ENCODE peak calls at places on chromosome 12, in five cellular contexts. O, S, P, I and G are unnamed samples.

GRCh38 chr12:69024413-69024812 is 91.4 kb upstream of the CPM start:
- DNase-seq in P (peak), I (no peak), S (peak), O (no peak), G (no peak)

GRCh38 chr12:19196959-19197630 is 67.6 kb downstream of the PLEKHA5 start:
- DNase-seq in S (no peak), I (no peak), O (no peak), P (no peak), G (no peak)

GRCh38 chr12:41011939-41012338 is 176.2 kb upstream of the PDZRN4 start:
- DNase-seq in I (no peak), S (no peak), O (no peak), P (peak), G (no peak)

GRCh38 chr12:3962661-3963483 is 89.7 kb upstream of the PARP11 start:
- DNase-seq in I (no peak), P (no peak), O (no peak), S (no peak), G (no peak)

GRCh38 chr12:48800457-48800856 is 11.6 kb upstream of the ADCY6 start:
- DNase-seq in P (no peak), S (no peak), O (no peak), I (no peak), G (no peak)

GRCh38 chr12:83197483-83197914 is 510.8 kb downstream of the TMTC2 start:
- DNase-seq in O (no peak), S (no peak), P (no peak), I (no peak), G (no peak)

GRCh38 chr12:109764776-109765492 is 51.3 kb downstream of the FAM222A start:
- DNase-seq in O (no peak), I (no peak), S (no peak), P (no peak), G (no peak)

GRCh38 chr12:93025145-93026103 is 96.3 kb upstream of the EEA1 start:
- DNase-seq in I (no peak), S (peak), O (no peak), P (peak), G (peak)

GRCh38 chr12:19153396-19153795 is 23.9 kb downstream of the PLEKHA5 start:
- DNase-seq in P (no peak), O (no peak), I (no peak), S (no peak), G (no peak)

GRCh38 chr12:12572659-12573058 is 10.0 kb upstream of the DUSP16 start:
- DNase-seq in S (no peak), O (no peak), I (no peak), P (no peak), G (no peak)

GRCh38 chr12:119802472-119802871 is 74.6 kb downstream of the CIT start:
- DNase-seq in I (no peak), S (no peak), P (no peak), O (peak), G (no peak)

GRCh38 chr12:57530396-57531142 is 7.9 kb downstream of the MBD6 start:
- DNase-seq in S (no peak), I (no peak), P (no peak), O (no peak), G (no peak)

GRCh38 chr12:90020006-90020405 is 311.4 kb upstream of the ATP2B1 start:
- DNase-seq in S (no peak), P (no peak), O (no peak), I (no peak), G (no peak)

GRCh38 chr12:29131539-29131938 is 17.5 kb upstream of the FAR2 start:
- DNase-seq in I (no peak), P (no peak), S (no peak), O (no peak), G (no peak)

GRCh38 chr12:46133751-46134150 is 135.1 kb downstream of the SLC38A1 start:
- DNase-seq in I (no peak), P (peak), S (no peak), O (no peak), G (no peak)

GRCh38 chr12:59149995-59150642 is 229.8 kb upstream of the LRIG3 start:
- DNase-seq in P (peak), O (no peak), S (peak), I (no peak), G (peak)

GRCh38 chr12:12265571-12266388 is 1.1 kb downstream of the LRP6 start:
- DNase-seq in S (peak), O (no peak), I (no peak), P (peak), G (no peak)

GRCh38 chr12:83841620-83842019 is 1071.0 kb downstream of the SLC6A15 start:
- DNase-seq in O (no peak), S (no peak), P (no peak), I (no peak), G (no peak)

GRCh38 chr12:3810016-3810370 is 57.1 kb upstream of the CRACR2A start:
- DNase-seq in P (no peak), S (no peak), I (no peak), O (no peak), G (no peak)

GRCh38 chr12:93098077-93098476 is 169.0 kb upstream of the EEA1 start:
- DNase-seq in I (peak), O (peak), P (peak), S (peak), G (peak)

GRCh38 chr12:3697311-3697870 is 55.5 kb downstream of the CRACR2A start:
- DNase-seq in O (no peak), P (no peak), I (no peak), S (no peak), G (no peak)

GRCh38 chr12:14952295-14952995 is 9.0 kb downstream of the ARHGDIB start:
- DNase-seq in P (peak), S (peak), O (no peak), I (no peak), G (no peak)

GRCh38 chr12:53770281-53770680 is 18.5 kb upstream of the CISTR start:
- DNase-seq in O (no peak), P (peak), I (no peak), S (peak), G (no peak)

GRCh38 chr12:85007836-85008235 is 28.2 kb downstream of the TSPAN19 start:
- DNase-seq in P (peak), S (no peak), O (no peak), I (no peak), G (no peak)

GRCh38 chr12:5912437-5913334 is 32.4 kb downstream of the ANO2 start:
- DNase-seq in P (peak), O (no peak), S (peak), I (peak), G (no peak)

GRCh38 chr12:14416658-14417057 is 51.2 kb downstream of the ATF7IP start:
- DNase-seq in S (peak), P (peak), I (no peak), O (no peak), G (no peak)

GRCh38 chr12:89856431-89856830 is 147.8 kb upstream of the ATP2B1 start:
- DNase-seq in P (no peak), S (no peak), O (no peak), I (no peak), G (peak)

GRCh38 chr12:39958377-39958776 is 147.5 kb downstream of the SLC2A13 start:
- DNase-seq in O (no peak), I (peak), S (peak), P (peak), G (no peak)

GRCh38 chr12:81146228-81147225 is 68.6 kb downstream of the ACSS3 start:
- DNase-seq in O (no peak), I (no peak), S (no peak), P (no peak), G (no peak)

GRCh38 chr12:107986183-107986582 is 142.9 kb upstream of the WSCD2 start:
- DNase-seq in P (no peak), O (no peak), S (no peak), I (no peak), G (no peak)

GRCh38 chr12:23949212-23950010 is at the start of gene SOX5:
- DNase-seq in O (peak), S (no peak), P (peak), I (peak), G (no peak)

GRCh38 chr12:62785941-62786559 is 148.9 kb downstream of the PPM1H start:
- DNase-seq in P (peak), S (peak), O (no peak), I (no peak), G (no peak)

GRCh38 chr12:16581416-16581815 is 24.5 kb downstream of the LMO3 start:
- DNase-seq in P (no peak), S (no peak), I (no peak), O (no peak), G (no peak)

GRCh38 chr12:17609152-17609551 is 480.8 kb downstream of the RERGL start:
- DNase-seq in P (no peak), S (no peak), O (no peak), I (no peak), G (no peak)

GRCh38 chr12:42586268-42586667 is 3.3 kb downstream of the PRICKLE1 start:
- DNase-seq in O (no peak), S (no peak), I (no peak), P (no peak), G (no peak)

GRCh38 chr12:117603316-117604113 is 242.1 kb upstream of the NOS1 start:
- DNase-seq in I (peak), P (no peak), O (no peak), S (peak), G (no peak)

GRCh38 chr12:12705833-12706520 is 10.0 kb upstream of the GPR19 start:
- DNase-seq in P (no peak), O (no peak), I (no peak), S (no peak), G (no peak)